ENCODE peak calls at places on chromosome 20, in nine cellular contexts. C is central memory CD8-positive, alpha-beta T cell; H is HT1080; D is stimulated activated CD4-positive, alpha-beta T cell treated with anti-CD3 and anti-CD28 coated beads, Interleukin-1b, Interleukin-23, amount 100 ng/mL, for 24 hours; E is anterior cingulate cortex; V is transverse colon; Q is lower leg skin; T is epithelial cell of esophagus; Z is NCI-H1105. Y is an unnamed sample.
A peak's percentile ranks its signal among the peaks of the same experiment; 100 is the strongest.

GRCh38 chr20:17898548-17898994 is 70.0 kb downstream of the SNX5 start:
- DNase-seq in H (peak; percentile 53), Z (no peak), V (peak; percentile 81), D (peak; percentile 47), Q (peak; percentile 93), T (peak; percentile 77), C (peak; percentile 49), E (peak; percentile 36), Y (peak; percentile 21)

GRCh38 chr20:49470922-49471321 is 11.5 kb downstream of the KCNB1 start:
- DNase-seq in Z (no peak), T (no peak), H (no peak), V (no peak), E (no peak), D (no peak), C (no peak), Q (no peak), Y (no peak)

GRCh38 chr20:33914871-33915270 is 78.8 kb upstream of the RALY start:
- DNase-seq in T (peak; percentile 70), Q (no peak), D (peak; percentile 11), C (no peak), Z (no peak), H (peak; percentile 91), E (no peak), V (no peak), Y (no peak)

GRCh38 chr20:953742-954141 is 37.6 kb upstream of the ANGPT4 start:
- DNase-seq in Z (no peak), C (no peak), E (no peak), V (no peak), H (no peak), D (no peak), Q (no peak), T (peak; percentile 28), Y (no peak)

GRCh38 chr20:10388571-10388970 is 45.5 kb downstream of the MKKS start:
- DNase-seq in H (no peak), V (no peak), Z (no peak), T (no peak), Q (no peak), C (no peak), D (no peak), E (no peak), Y (no peak)

GRCh38 chr20:7936735-7937078 is 3.6 kb downstream of the HAO1 start:
- DNase-seq in T (no peak), Q (no peak), Z (no peak), C (no peak), D (no peak), E (no peak), H (no peak), V (no peak), Y (no peak)

GRCh38 chr20:51500936-51501335 is 41.6 kb downstream of the NFATC2 start:
- DNase-seq in V (no peak), H (no peak), E (no peak), T (peak; percentile 29), Q (peak; percentile 37), C (no peak), D (no peak), Z (no peak), Y (no peak)

GRCh38 chr20:19540401-19540800 is 217.7 kb upstream of the RIN2 start:
- DNase-seq in H (no peak), Z (no peak), Q (no peak), D (peak; percentile 2), C (no peak), E (peak; percentile 48), V (no peak), T (no peak), Y (no peak)

GRCh38 chr20:63580796-63581461 is 6.9 kb upstream of the HELZ2 start:
- DNase-seq in Q (no peak), V (peak; percentile 50), D (peak; percentile 45), E (no peak), C (peak; percentile 45), T (peak; percentile 85), H (peak; percentile 59), Z (peak; percentile 5), Y (no peak)

GRCh38 chr20:53032021-53033001 is 60.2 kb downstream of the TSHZ2 start:
- DNase-seq in T (peak; percentile 97), D (no peak), Z (no peak), C (no peak), V (no peak), H (no peak), Q (no peak), E (no peak), Y (no peak)

GRCh38 chr20:35967979-35968640 is at the start of gene CNBD2:
- DNase-seq in Z (no peak), D (no peak), C (no peak), V (no peak), T (no peak), E (no peak), H (no peak), Q (peak; percentile 39), Y (no peak)

GRCh38 chr20:58361549-58361948 is 27.5 kb upstream of the VAPB start:
- DNase-seq in Q (no peak), Z (no peak), V (no peak), E (no peak), D (no peak), T (no peak), C (no peak), H (peak; percentile 48), Y (no peak)

GRCh38 chr20:14865169-14865568 is 527.8 kb upstream of the FLRT3 start:
- DNase-seq in Z (no peak), H (peak; percentile 91), V (no peak), Q (no peak), E (no peak), C (no peak), T (peak; percentile 84), D (no peak), Y (no peak)

GRCh38 chr20:24442909-24443308 is 26.5 kb upstream of the SYNDIG1 start:
- DNase-seq in Z (no peak), T (no peak), D (no peak), Q (peak; percentile 42), E (no peak), C (no peak), V (no peak), H (no peak), Y (no peak)

GRCh38 chr20:3590164-3590563 is 73.0 kb downstream of the GFRA4 start:
- DNase-seq in E (no peak), Z (no peak), V (no peak), Q (no peak), T (no peak), H (no peak), C (no peak), D (no peak), Y (no peak)

GRCh38 chr20:51529758-51530157 is 12.8 kb downstream of the NFATC2 start:
- DNase-seq in Z (no peak), T (no peak), C (no peak), Q (no peak), E (no peak), D (peak; percentile 76), H (no peak), V (peak; percentile 37), Y (no peak)

GRCh38 chr20:61903575-61904340 is 161.9 kb downstream of the TAF4 start:
- DNase-seq in Z (no peak), C (no peak), E (no peak), T (no peak), V (no peak), H (no peak), Q (no peak), D (no peak), Y (no peak)

GRCh38 chr20:22248052-22248667 is 336.2 kb downstream of the FOXA2 start:
- DNase-seq in T (peak; percentile 16), Q (no peak), D (no peak), E (no peak), Z (no peak), C (no peak), H (no peak), V (no peak), Y (no peak)

GRCh38 chr20:59159091-59159821 is 4.4 kb upstream of the ZNF831 start:
- DNase-seq in T (no peak), D (no peak), E (no peak), V (peak; percentile 35), Q (peak; percentile 82), Z (no peak), H (no peak), C (peak; percentile 67), Y (no peak)

GRCh38 chr20:32516985-32517873 is 67.9 kb downstream of the NOL4L start:
- DNase-seq in E (peak; percentile 12), V (no peak), C (no peak), Z (no peak), H (no peak), Q (no peak), T (no peak), D (no peak), Y (peak; percentile 53)

GRCh38 chr20:62727584-62728027 is 19.0 kb downstream of the NTSR1 start:
- DNase-seq in C (no peak), Q (no peak), V (no peak), Z (no peak), H (no peak), E (no peak), D (no peak), T (no peak), Y (no peak)

GRCh38 chr20:23874747-23875146 is 4.8 kb downstream of the CST5 start:
- DNase-seq in T (no peak), H (no peak), D (no peak), E (peak; percentile 21), C (no peak), Q (peak; percentile 57), Z (no peak), V (no peak), Y (no peak)

GRCh38 chr20:31751126-31751525 is 12.0 kb downstream of the TPX2 start:
- DNase-seq in Q (no peak), Z (no peak), T (no peak), C (no peak), D (no peak), V (no peak), H (no peak), E (no peak), Y (no peak)

GRCh38 chr20:16107172-16107870 is 465.9 kb downstream of the KIF16B start:
- DNase-seq in Z (peak; percentile 6), Q (no peak), H (no peak), E (no peak), V (no peak), T (no peak), C (no peak), D (no peak), Y (no peak)

GRCh38 chr20:20184711-20185110 is 132.4 kb downstream of the CFAP61 start:
- DNase-seq in V (no peak), E (no peak), H (no peak), T (no peak), C (no peak), Q (no peak), D (no peak), Z (no peak), Y (no peak)

GRCh38 chr20:14761903-14762302 is 424.5 kb upstream of the FLRT3 start:
- DNase-seq in C (no peak), E (no peak), T (no peak), H (no peak), V (no peak), Q (no peak), D (no peak), Z (no peak), Y (no peak)

GRCh38 chr20:9186396-9186795 is 117.5 kb downstream of the PLCB4 start:
- DNase-seq in D (no peak), H (no peak), C (no peak), Z (no peak), Q (no peak), T (no peak), E (no peak), V (no peak), Y (no peak)

GRCh38 chr20:13292486-13292885 is 71.4 kb downstream of the ISM1 start:
- DNase-seq in D (no peak), T (no peak), H (no peak), Z (no peak), E (no peak), V (no peak), C (no peak), Q (no peak), Y (no peak)

GRCh38 chr20:10758446-10758845 is 84.6 kb upstream of the JAG1 start:
- DNase-seq in H (peak; percentile 96), V (no peak), T (peak; percentile 93), Z (no peak), C (no peak), D (no peak), E (no peak), Q (no peak), Y (no peak)

GRCh38 chr20:24366605-24367004 is 102.8 kb upstream of the SYNDIG1 start:
- DNase-seq in Q (no peak), C (no peak), V (no peak), D (no peak), T (no peak), H (no peak), E (no peak), Z (no peak), Y (peak; percentile 35)

GRCh38 chr20:49560186-49560585 is 7.8 kb downstream of the PTGIS start:
- DNase-seq in D (no peak), H (no peak), T (no peak), Q (no peak), Z (no peak), C (no peak), E (no peak), V (peak; percentile 4), Y (no peak)

Y was measured in substantia nigra.